ENCODE peak calls at places on chromosomes 7 and 10, in five cellular contexts. M is right lobe of liver, I is ovary, V is esophagus muscularis mucosa, Y is uterus. X is an unnamed sample.
A peak's percentile ranks its signal among the peaks of the same experiment; 100 is the strongest.

GRCh38 chr7:155202106-155202871 is 95.4 kb upstream of the INSIG1 start:
- DNase-seq in M (peak; percentile 32), I (no peak), V (no peak), Y (no peak), X (no peak)

GRCh38 chr7:106493041-106493731 is 167.8 kb downstream of the CCDC71L start:
- DNase-seq in M (no peak), I (no peak), V (no peak), Y (no peak), X (peak; percentile 43)

GRCh38 chr7:22480523-22481075 is 19.4 kb downstream of the STEAP1B start:
- DNase-seq in M (no peak), I (no peak), V (no peak), Y (no peak), X (no peak)

GRCh38 chr10:86254526-86255174 is 111.9 kb downstream of the GRID1 start:
- DNase-seq in M (peak; percentile 33), I (no peak), V (no peak), Y (no peak), X (no peak)

GRCh38 chr10:23081156-23081833 is 14.1 kb upstream of the MSRB2 start:
- DNase-seq in M (no peak), I (no peak), V (no peak), Y (no peak), X (peak; percentile 26)

GRCh38 chr7:36210542-36210941 is 57.5 kb downstream of the EEPD1 start:
- DNase-seq in M (no peak), I (no peak), V (no peak), Y (no peak), X (no peak)

GRCh38 chr10:78759448-78760120 is 309.2 kb upstream of the ZMIZ1 start:
- DNase-seq in M (no peak), I (no peak), V (no peak), Y (no peak), X (no peak)

GRCh38 chr7:46129831-46130230 is 208.8 kb upstream of the IGFBP3 start:
- DNase-seq in M (no peak), I (no peak), V (no peak), Y (no peak), X (no peak)

GRCh38 chr10:119737827-119738226 is 12.0 kb downstream of the INPP5F start:
- DNase-seq in M (no peak), I (no peak), V (no peak), Y (peak; percentile 31), X (peak; percentile 24)

GRCh38 chr10:36185096-36185495 is 543.0 kb upstream of the FZD8 start:
- DNase-seq in M (no peak), I (no peak), V (no peak), Y (no peak), X (no peak)

GRCh38 chr10:338176-339037 is 203.2 kb downstream of the ZMYND11 start:
- DNase-seq in M (peak; percentile 72), I (no peak), V (no peak), Y (no peak), X (no peak)

DNA sequence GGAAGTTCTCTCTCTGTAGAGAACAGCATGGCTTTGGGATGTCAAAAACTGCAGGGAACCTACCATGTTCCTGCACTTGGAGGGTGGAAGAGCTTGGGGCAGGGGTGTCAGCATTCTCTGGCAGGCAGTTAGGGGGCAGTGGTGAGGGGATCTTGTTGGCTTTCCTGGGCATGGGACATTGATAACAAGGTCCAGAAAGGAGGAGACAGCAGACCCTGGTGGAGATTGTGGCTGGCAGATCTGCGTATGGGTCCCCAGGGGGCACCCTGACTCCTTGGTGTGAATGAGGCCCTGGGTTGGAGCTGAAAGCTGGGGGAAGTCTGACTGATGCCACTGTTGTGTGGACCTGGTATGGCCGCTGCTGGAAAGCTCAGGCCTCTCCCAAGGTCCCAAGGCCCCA is 22.9 kb upstream of the CAMK2B start:
- DNase-seq in M (no peak), I (no peak), V (no peak), Y (no peak), X (no peak)
- TF ChIP-seq CTCF in M (no peak), I (no peak), V (no peak), Y (no peak), X (no peak)

DNA sequence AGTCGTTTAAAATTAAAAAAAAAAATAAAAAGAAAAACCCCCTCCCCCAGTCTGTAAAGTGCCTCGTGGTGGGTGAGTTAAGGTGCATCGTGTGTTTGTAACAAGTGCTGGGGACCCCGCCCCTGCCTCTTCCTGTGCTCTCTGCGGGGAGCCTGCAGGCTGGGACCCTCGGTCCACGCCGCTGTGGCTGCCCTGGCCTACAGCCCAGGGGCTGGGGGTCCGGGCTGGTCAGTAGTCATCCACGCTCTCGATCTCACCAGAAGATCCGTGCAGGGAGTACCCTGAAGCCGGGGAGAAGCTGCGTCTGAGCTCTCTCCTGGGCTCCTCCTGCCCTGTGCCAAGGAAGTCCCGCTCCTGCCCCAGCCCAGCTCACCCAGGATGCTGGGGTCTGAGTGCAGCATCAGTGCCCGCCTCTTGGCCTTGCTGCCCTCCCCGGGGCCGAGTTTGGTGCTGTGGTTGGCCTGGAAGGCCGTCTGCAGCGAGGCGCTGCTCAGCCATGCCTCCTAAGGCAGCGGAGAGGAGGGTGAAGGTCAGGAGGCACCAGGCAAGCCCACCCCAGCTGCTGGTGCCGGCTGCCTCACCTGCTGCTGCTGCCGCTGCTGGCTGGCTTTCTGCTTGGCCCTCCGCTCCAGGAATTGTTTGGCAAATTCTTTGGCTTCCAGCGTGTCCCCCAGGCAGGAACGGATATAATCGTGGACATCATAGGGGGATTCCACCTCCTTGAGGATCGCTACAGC is 8.1 kb downstream of the GNB2 start:
- DNase-seq in M (peak; percentile 49), I (peak; percentile 27), V (no peak), Y (peak; percentile 19), X (no peak)
- TF ChIP-seq POLR2A in M (no peak), I (no peak), V (no peak), Y (no peak), X (no peak)

DNA sequence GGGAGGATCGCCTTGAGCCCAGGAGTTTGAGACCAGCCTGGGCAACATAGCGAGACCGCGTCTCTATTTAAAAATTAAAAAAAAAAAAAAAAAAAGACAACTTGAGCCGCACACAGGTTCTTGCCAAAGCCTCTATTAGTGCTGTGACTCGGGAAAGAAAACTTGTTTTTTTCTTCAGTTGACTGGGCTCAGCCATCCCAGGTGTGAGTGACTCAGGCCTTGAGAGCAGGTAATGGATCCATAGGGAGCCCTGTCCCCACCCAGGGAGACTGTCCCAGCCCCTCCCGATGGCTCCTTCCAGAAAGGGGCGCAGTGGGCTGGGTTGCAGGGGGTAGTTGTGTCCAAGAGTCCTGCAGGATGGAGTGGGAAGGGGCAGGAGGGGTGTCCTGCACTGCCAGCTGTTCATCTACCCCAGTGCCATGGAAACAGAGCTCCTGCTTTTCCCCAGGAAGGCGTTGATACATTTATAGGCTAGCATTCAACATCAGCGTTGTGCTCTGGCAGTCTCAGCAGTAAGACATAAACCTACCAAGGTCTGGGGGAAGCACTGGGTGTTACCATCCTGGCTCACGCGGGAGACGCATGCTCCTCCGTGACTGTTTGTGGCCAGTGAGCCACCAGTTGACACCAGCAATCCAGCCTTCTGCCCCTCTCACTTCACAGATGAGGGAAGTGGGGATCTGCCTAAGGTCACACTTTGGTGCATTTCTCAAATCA is 126.6 kb downstream of the CUX1 start:
- DNase-seq in M (no peak), I (no peak), V (no peak), Y (no peak), X (no peak)
- H3K27ac ChIP-seq in M (no peak overlapping the region), I (no peak overlapping the region), V (no peak overlapping the region), Y (peak overlapping the region; percentile 95), X (no peak overlapping the region)

GRCh38 chr10:62847433-62847832 is 31.3 kb upstream of the EGR2 start:
- DNase-seq in M (no peak), I (no peak), V (no peak), Y (no peak), X (no peak)

GRCh38 chr10:62850646-62851045 is 34.5 kb upstream of the EGR2 start:
- DNase-seq in M (no peak), I (no peak), V (no peak), Y (no peak), X (no peak)

GRCh38 chr10:62852961-62853702 is 37.0 kb upstream of the EGR2 start:
- DNase-seq in M (no peak), I (no peak), V (no peak), Y (no peak), X (no peak)

GRCh38 chr10:62853710-62854109 is 37.5 kb upstream of the EGR2 start:
- DNase-seq in M (no peak), I (no peak), V (no peak), Y (no peak), X (no peak)

DNA sequence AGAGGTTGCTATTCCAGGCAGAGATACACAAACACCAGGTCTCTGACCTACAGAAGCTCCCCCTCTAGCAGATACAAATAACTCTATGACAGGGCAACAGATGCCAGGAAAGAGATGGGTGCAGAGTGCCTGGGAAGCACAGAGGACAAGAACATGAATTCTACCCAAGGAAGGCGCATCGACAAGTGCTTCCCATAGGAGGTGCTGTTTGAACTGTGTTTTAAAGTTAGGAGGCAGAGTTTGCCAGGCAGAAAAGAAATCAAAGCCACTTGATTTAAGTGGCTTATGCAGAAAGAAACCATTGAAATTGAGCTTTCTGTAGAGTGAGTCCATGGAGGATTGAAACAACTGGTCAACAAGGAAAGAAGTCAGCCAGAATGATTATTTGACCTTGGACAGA is 35.3 kb upstream of the EGR2 start:
- DNase-seq in M (no peak), I (no peak), V (no peak), Y (no peak), X (no peak)
- TF ChIP-seq CTCF in M (no peak), I (no peak), V (no peak), Y (no peak), X (no peak)

DNA sequence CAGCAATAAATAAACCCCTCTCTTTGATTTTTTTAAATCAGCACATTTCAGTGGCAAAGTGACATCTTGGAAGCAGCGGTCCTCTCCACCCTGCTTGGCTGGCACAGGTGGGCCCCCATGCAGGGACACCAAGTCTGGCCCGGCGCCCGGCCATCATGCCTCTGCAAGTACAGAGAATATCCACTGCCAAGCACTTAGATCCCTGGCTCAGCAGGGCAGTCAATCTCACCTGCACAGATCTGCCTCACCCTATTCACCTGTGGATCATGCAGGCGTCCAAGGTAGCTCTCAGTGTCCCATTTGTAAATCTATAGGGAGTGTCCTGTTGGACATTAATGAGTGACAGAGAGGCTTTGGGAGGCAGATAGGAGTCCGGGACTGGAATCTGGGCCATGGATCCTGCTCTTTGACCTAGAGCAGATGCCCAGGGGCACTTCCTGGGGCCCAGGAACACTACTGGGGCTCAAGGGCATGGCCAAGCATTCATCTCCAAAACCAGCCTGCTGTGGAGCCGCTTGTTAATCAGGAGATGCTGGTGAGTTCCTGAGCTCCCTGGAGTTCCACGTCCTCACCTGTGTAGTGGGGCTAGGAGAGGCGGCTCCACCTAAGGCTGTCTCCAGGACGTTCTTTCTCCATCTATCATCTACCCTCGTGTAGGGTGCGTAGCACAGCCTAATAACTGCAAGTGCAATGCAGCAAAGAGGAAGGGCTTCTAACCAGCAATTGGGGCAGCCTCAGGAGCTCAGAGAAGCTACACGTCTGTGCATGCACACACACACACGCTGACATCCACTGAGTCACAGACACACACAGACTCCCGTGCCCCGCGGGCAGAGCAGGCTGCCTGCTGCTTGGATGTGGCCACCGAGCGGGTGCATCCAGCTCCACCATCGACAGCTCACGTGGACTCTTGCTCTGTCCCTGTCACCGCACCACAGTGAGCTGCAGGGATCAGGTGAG is 123.6 kb downstream of the OAT start:
- DNase-seq in M (peak; percentile 42), I (no peak), V (no peak), Y (no peak), X (no peak)
- TF ChIP-seq POLR2A in M (no peak), I (no peak), V (no peak), Y (no peak), X (no peak)

GRCh38 chr7:68613405-68613804 is 984.9 kb upstream of the AUTS2 start:
- DNase-seq in M (no peak), I (no peak), V (no peak), Y (no peak), X (no peak)
- H3K27ac ChIP-seq in M (no peak overlapping the region), I (no peak overlapping the region), V (no peak overlapping the region), Y (no peak overlapping the region), X (no peak overlapping the region)

GRCh38 chr10:31322647-31323046 is 3.6 kb downstream of the ZEB1 start:
- DNase-seq in M (no peak), I (no peak), V (no peak), Y (no peak), X (no peak)
- TF ChIP-seq CTCF in M (peak; percentile 20), I (no peak), V (peak; percentile 33), Y (peak; percentile 6), X (no peak)